ENCODE peak calls at places on chromosome 10, in nine cellular contexts. One of them, this sample, is unnamed.

GRCh38 chr10:119542990-119543813 is 683 bp upstream of the RGS10 start:
- DNase-seq in kidney epithelial cell: no peak
- DNase-seq in upper lobe of right lung: peak; percentile 76
- DNase-seq in astrocyte of the spinal cord: peak; percentile 50
- DNase-seq in IMR-90: peak; percentile 49
- DNase-seq in MM.1S: peak; percentile 67
- DNase-seq in fibroblast of mammary gland: peak; percentile 54
- DNase-seq in upper lobe of left lung: peak; percentile 48
- DNase-seq in cardiac muscle cell: peak; percentile 52
- DNase-seq in this sample: peak; percentile 44

GRCh38 chr10:62817763-62818425 is 1.7 kb upstream of the EGR2 start:
- DNase-seq in kidney epithelial cell: no peak
- DNase-seq in upper lobe of right lung: peak; percentile 92
- DNase-seq in astrocyte of the spinal cord: peak; percentile 66
- DNase-seq in IMR-90: peak; percentile 61
- DNase-seq in MM.1S: peak; percentile 77
- DNase-seq in fibroblast of mammary gland: peak; percentile 60
- DNase-seq in upper lobe of left lung: peak; percentile 80
- DNase-seq in cardiac muscle cell: peak; percentile 85
- DNase-seq in this sample: peak; percentile 61

GRCh38 chr10:85527610-85528317 is 838.8 kb downstream of the GRID1 start:
- DNase-seq in kidney epithelial cell: no peak
- DNase-seq in upper lobe of right lung: no peak
- DNase-seq in astrocyte of the spinal cord: no peak
- DNase-seq in IMR-90: no peak
- DNase-seq in MM.1S: no peak
- DNase-seq in fibroblast of mammary gland: peak; percentile 53
- DNase-seq in upper lobe of left lung: no peak
- DNase-seq in cardiac muscle cell: no peak
- DNase-seq in this sample: no peak

GRCh38 chr10:88541116-88541626 is 41.9 kb downstream of the RNLS start:
- DNase-seq in kidney epithelial cell: no peak
- DNase-seq in upper lobe of right lung: no peak
- DNase-seq in astrocyte of the spinal cord: peak; percentile 52
- DNase-seq in IMR-90: no peak
- DNase-seq in MM.1S: no peak
- DNase-seq in fibroblast of mammary gland: peak; percentile 84
- DNase-seq in upper lobe of left lung: no peak
- DNase-seq in cardiac muscle cell: peak; percentile 66
- DNase-seq in this sample: no peak

GRCh38 chr10:95660283-95660682 is 3.8 kb upstream of the ALDH18A1 start:
- DNase-seq in kidney epithelial cell: peak; percentile 68
- DNase-seq in upper lobe of right lung: no peak
- DNase-seq in astrocyte of the spinal cord: peak; percentile 60
- DNase-seq in IMR-90: peak; percentile 64
- DNase-seq in MM.1S: no peak
- DNase-seq in fibroblast of mammary gland: peak; percentile 62
- DNase-seq in upper lobe of left lung: no peak
- DNase-seq in cardiac muscle cell: peak; percentile 29
- DNase-seq in this sample: peak; percentile 59

GRCh38 chr10:29876008-29876555 is 183.3 kb downstream of the JCAD start:
- DNase-seq in kidney epithelial cell: no peak
- DNase-seq in upper lobe of right lung: no peak
- DNase-seq in astrocyte of the spinal cord: no peak
- DNase-seq in IMR-90: no peak
- DNase-seq in MM.1S: no peak
- DNase-seq in fibroblast of mammary gland: no peak
- DNase-seq in upper lobe of left lung: no peak
- DNase-seq in cardiac muscle cell: peak; percentile 19
- DNase-seq in this sample: peak; percentile 58

GRCh38 chr10:124697837-124698559 is 46.2 kb downstream of the FAM53B start:
- DNase-seq in kidney epithelial cell: no peak
- DNase-seq in upper lobe of right lung: peak; percentile 63
- DNase-seq in astrocyte of the spinal cord: no peak
- DNase-seq in IMR-90: peak; percentile 51
- DNase-seq in MM.1S: no peak
- DNase-seq in fibroblast of mammary gland: no peak
- DNase-seq in upper lobe of left lung: no peak
- DNase-seq in cardiac muscle cell: no peak
- DNase-seq in this sample: no peak

GRCh38 chr10:129766611-129767550 is 197.2 kb downstream of the EBF3 start:
- DNase-seq in kidney epithelial cell: no peak
- DNase-seq in upper lobe of right lung: peak; percentile 61
- DNase-seq in astrocyte of the spinal cord: no peak
- DNase-seq in IMR-90: no peak
- DNase-seq in MM.1S: no peak
- DNase-seq in fibroblast of mammary gland: no peak
- DNase-seq in upper lobe of left lung: peak; percentile 15
- DNase-seq in cardiac muscle cell: no peak
- DNase-seq in this sample: no peak

GRCh38 chr10:17506390-17506789 is 52.0 kb upstream of the ST8SIA6 start:
- DNase-seq in kidney epithelial cell: no peak
- DNase-seq in upper lobe of right lung: no peak
- DNase-seq in astrocyte of the spinal cord: no peak
- DNase-seq in IMR-90: no peak
- DNase-seq in MM.1S: no peak
- DNase-seq in fibroblast of mammary gland: no peak
- DNase-seq in upper lobe of left lung: no peak
- DNase-seq in cardiac muscle cell: no peak
- DNase-seq in this sample: no peak

GRCh38 chr10:127243490-127244272 is 47.3 kb upstream of the INSYN2A start:
- DNase-seq in kidney epithelial cell: no peak
- DNase-seq in upper lobe of right lung: no peak
- DNase-seq in astrocyte of the spinal cord: peak; percentile 41
- DNase-seq in IMR-90: peak; percentile 30
- DNase-seq in MM.1S: peak; percentile 7
- DNase-seq in fibroblast of mammary gland: peak; percentile 36
- DNase-seq in upper lobe of left lung: no peak
- DNase-seq in cardiac muscle cell: peak; percentile 52
- DNase-seq in this sample: peak; percentile 19
- TF ChIP-seq CTCF in kidney epithelial cell: peak; percentile 87
- TF ChIP-seq CTCF in upper lobe of right lung: peak; percentile 57
- TF ChIP-seq CTCF in astrocyte of the spinal cord: peak; percentile 79
- TF ChIP-seq CTCF in IMR-90: peak; percentile 51
- TF ChIP-seq CTCF in MM.1S: peak; percentile 29
- TF ChIP-seq CTCF in fibroblast of mammary gland: peak; percentile 62
- TF ChIP-seq CTCF in upper lobe of left lung: peak; percentile 47
- TF ChIP-seq CTCF in cardiac muscle cell: peak; percentile 75
- TF ChIP-seq CTCF in this sample: peak; percentile 47

GRCh38 chr10:110399163-110400094 is 94.7 kb upstream of the SMNDC1 start:
- DNase-seq in kidney epithelial cell: peak; percentile 91
- DNase-seq in upper lobe of right lung: no peak
- DNase-seq in astrocyte of the spinal cord: peak; percentile 97
- DNase-seq in IMR-90: peak; percentile 99
- DNase-seq in MM.1S: no peak
- DNase-seq in fibroblast of mammary gland: peak; percentile 99
- DNase-seq in upper lobe of left lung: no peak
- DNase-seq in cardiac muscle cell: peak; percentile 98
- DNase-seq in this sample: peak; percentile 98
- H3K4me3 ChIP-seq in kidney epithelial cell: no peak overlapping the region
- H3K4me3 ChIP-seq in upper lobe of right lung: no peak overlapping the region
- H3K4me3 ChIP-seq in astrocyte of the spinal cord: no peak overlapping the region
- H3K4me3 ChIP-seq in IMR-90: no peak overlapping the region
- H3K4me3 ChIP-seq in MM.1S: no peak overlapping the region
- H3K4me3 ChIP-seq in fibroblast of mammary gland: no peak overlapping the region
- H3K4me3 ChIP-seq in upper lobe of left lung: no peak overlapping the region
- H3K4me3 ChIP-seq in cardiac muscle cell: no peak overlapping the region
- H3K4me3 ChIP-seq in this sample: no peak overlapping the region

GRCh38 chr10:109862738-109863137 is 60.6 kb downstream of the XPNPEP1 start:
- DNase-seq in kidney epithelial cell: no peak
- DNase-seq in upper lobe of right lung: no peak
- DNase-seq in astrocyte of the spinal cord: no peak
- DNase-seq in IMR-90: no peak
- DNase-seq in MM.1S: no peak
- DNase-seq in fibroblast of mammary gland: no peak
- DNase-seq in upper lobe of left lung: no peak
- DNase-seq in cardiac muscle cell: no peak
- DNase-seq in this sample: no peak

GRCh38 chr10:109866995-109867635 is 56.2 kb downstream of the XPNPEP1 start:
- DNase-seq in kidney epithelial cell: no peak
- DNase-seq in upper lobe of right lung: no peak
- DNase-seq in astrocyte of the spinal cord: no peak
- DNase-seq in IMR-90: peak; percentile 24
- DNase-seq in MM.1S: no peak
- DNase-seq in fibroblast of mammary gland: peak; percentile 8
- DNase-seq in upper lobe of left lung: no peak
- DNase-seq in cardiac muscle cell: peak; percentile 11
- DNase-seq in this sample: no peak

GRCh38 chr10:109871476-109871875 is 51.8 kb downstream of the XPNPEP1 start:
- DNase-seq in kidney epithelial cell: no peak
- DNase-seq in upper lobe of right lung: no peak
- DNase-seq in astrocyte of the spinal cord: no peak
- DNase-seq in IMR-90: no peak
- DNase-seq in MM.1S: no peak
- DNase-seq in fibroblast of mammary gland: no peak
- DNase-seq in upper lobe of left lung: no peak
- DNase-seq in cardiac muscle cell: no peak
- DNase-seq in this sample: no peak

GRCh38 chr10:109863775-109864174 is 59.5 kb downstream of the XPNPEP1 start:
- DNase-seq in kidney epithelial cell: no peak
- DNase-seq in upper lobe of right lung: no peak
- DNase-seq in astrocyte of the spinal cord: no peak
- DNase-seq in IMR-90: no peak
- DNase-seq in MM.1S: no peak
- DNase-seq in fibroblast of mammary gland: no peak
- DNase-seq in upper lobe of left lung: no peak
- DNase-seq in cardiac muscle cell: no peak
- DNase-seq in this sample: no peak

DNA sequence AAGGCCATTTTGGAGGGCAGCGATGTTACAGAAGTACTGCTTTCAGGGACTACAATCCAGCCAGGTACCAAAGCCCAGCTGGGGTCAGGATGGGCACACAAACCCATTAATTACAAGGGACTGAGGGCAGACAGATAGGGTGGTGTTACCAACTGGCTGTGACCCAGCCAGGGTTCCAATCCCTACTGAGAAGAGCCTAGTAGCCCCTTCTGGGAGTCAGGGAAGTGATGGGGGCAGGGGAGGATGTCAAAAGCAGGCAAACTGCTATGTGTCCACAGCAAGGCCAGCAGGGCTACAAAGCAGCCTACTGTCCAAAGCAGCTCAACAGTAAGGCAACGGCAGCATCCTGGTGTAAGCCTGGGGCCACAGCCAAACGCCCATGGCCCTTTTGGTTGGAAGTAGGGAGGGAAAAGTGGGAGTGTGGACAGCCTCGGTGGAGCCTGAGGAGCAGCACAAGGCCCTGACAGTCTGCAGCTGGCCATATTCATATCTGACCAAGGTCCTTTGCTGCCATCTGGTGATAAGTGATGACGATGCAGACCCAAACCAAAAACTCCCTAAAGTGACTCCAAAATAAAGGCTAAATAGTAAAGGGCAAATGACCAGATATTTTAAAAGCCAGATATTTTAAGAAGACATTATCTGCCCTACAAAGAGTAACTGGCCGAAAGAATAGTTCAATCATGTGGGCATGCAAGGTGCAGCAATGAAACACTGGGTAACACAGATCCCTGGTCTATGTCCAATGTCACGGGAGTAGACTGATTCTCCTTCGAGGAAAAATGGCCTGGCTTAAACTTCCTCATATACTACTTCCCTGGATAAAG is 56.9 kb downstream of the XPNPEP1 start:
- DNase-seq in kidney epithelial cell: no peak
- DNase-seq in upper lobe of right lung: no peak
- DNase-seq in astrocyte of the spinal cord: no peak
- DNase-seq in IMR-90: peak; percentile 16
- DNase-seq in MM.1S: no peak
- DNase-seq in fibroblast of mammary gland: peak; percentile 11
- DNase-seq in upper lobe of left lung: no peak
- DNase-seq in cardiac muscle cell: peak; percentile 62
- DNase-seq in this sample: no peak
- TF ChIP-seq CTCF in kidney epithelial cell: peak; percentile 28
- TF ChIP-seq CTCF in upper lobe of right lung: peak; percentile 24
- TF ChIP-seq CTCF in astrocyte of the spinal cord: peak; percentile 37
- TF ChIP-seq CTCF in IMR-90: peak; percentile 35
- TF ChIP-seq CTCF in MM.1S: peak; percentile 35
- TF ChIP-seq CTCF in fibroblast of mammary gland: peak; percentile 19
- TF ChIP-seq CTCF in upper lobe of left lung: no peak
- TF ChIP-seq CTCF in cardiac muscle cell: peak; percentile 43
- TF ChIP-seq CTCF in this sample: peak; percentile 23

DNA sequence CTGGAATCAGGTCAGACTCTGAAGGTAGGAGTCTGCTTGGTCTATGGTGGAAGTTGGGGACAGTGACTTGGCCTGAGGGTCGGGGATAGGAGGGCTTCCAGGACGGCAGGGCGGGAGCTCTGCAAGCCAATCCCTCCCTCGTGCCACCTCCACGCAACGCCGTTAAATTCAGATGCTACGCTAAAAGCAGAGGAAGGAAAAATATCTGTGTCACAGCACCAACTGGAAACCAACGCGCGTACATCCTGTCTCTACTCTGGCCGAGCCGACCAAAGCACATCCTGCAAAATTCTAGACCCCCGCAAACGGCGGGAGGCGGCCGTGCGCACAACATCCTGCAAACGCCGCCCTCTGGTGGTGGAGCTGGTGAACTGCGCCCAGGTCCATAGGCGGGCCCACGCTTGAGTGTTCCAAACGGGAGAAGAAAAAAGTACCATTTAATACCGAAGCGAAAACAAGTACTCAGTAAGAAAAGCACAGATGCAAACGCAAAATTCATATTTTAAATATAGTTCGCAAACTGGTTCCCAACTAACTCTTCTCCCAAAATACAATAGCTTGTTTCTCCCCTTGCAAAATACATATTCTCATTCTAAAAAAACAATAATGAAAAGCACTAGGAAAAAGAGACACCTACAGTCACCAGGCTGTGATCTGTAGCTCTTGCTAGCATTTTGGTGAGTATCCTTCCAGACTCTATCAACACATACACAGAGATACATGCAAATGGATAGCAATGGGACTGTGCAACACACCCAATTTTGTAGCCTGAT is 45.7 kb upstream of the HSPA12A start:
- DNase-seq in kidney epithelial cell: no peak
- DNase-seq in upper lobe of right lung: peak; percentile 84
- DNase-seq in astrocyte of the spinal cord: peak; percentile 70
- DNase-seq in IMR-90: peak; percentile 69
- DNase-seq in MM.1S: peak; percentile 68
- DNase-seq in fibroblast of mammary gland: peak; percentile 64
- DNase-seq in upper lobe of left lung: peak; percentile 69
- DNase-seq in cardiac muscle cell: peak; percentile 82
- DNase-seq in this sample: peak; percentile 66
- H3K4me3 ChIP-seq in kidney epithelial cell: no peak overlapping the region
- H3K4me3 ChIP-seq in upper lobe of right lung: peak overlapping the region; percentile 23
- H3K4me3 ChIP-seq in astrocyte of the spinal cord: no peak overlapping the region
- H3K4me3 ChIP-seq in IMR-90: peak overlapping the region; percentile 35
- H3K4me3 ChIP-seq in MM.1S: peak overlapping the region; percentile 54
- H3K4me3 ChIP-seq in fibroblast of mammary gland: peak overlapping the region; percentile 18
- H3K4me3 ChIP-seq in upper lobe of left lung: no peak overlapping the region
- H3K4me3 ChIP-seq in cardiac muscle cell: no peak overlapping the region
- H3K4me3 ChIP-seq in this sample: peak overlapping the region; percentile 50